ENCODE peak calls at places on chromosomes 1 and 21, in five cellular contexts. V, F, B, O and P are unnamed samples.
A peak's percentile ranks its signal among the peaks of the same experiment; 100 is the strongest.

GRCh38 chr1:212139526-212140137 is 104.1 kb downstream of the DTL start:
- DNase-seq in V (no peak), F (no peak), B (no peak), O (no peak), P (no peak)

GRCh38 chr1:224271106-224271505 is 58.9 kb downstream of the NVL start:
- DNase-seq in V (no peak), F (no peak), B (no peak), O (no peak), P (no peak)

GRCh38 chr21:34027727-34028461 is 45.5 kb upstream of the MRPS6 start:
- DNase-seq in V (no peak), F (no peak), B (no peak), O (no peak), P (no peak)

GRCh38 chr1:64675718-64676345 is 69.0 kb upstream of the RAVER2 start:
- DNase-seq in V (no peak), F (no peak), B (peak; percentile 61), O (no peak), P (no peak)

GRCh38 chr1:112743174-112744018 is 28.3 kb upstream of the PPM1J start:
- DNase-seq in V (no peak), F (no peak), B (no peak), O (no peak), P (no peak)

GRCh38 chr1:192737311-192737710 is 71.5 kb upstream of the RGS2 start:
- DNase-seq in V (no peak), F (no peak), B (peak; percentile 47), O (no peak), P (no peak)

GRCh38 chr1:53390736-53391135 is 62.9 kb upstream of the LRP8 start:
- DNase-seq in V (no peak), F (no peak), B (no peak), O (no peak), P (no peak)

GRCh38 chr1:53122847-53123461 is 19.5 kb downstream of the SLC1A7 start:
- DNase-seq in V (no peak), F (no peak), B (no peak), O (no peak), P (no peak)

GRCh38 chr1:184032306-184033135 is 5.0 kb downstream of the COLGALT2 start:
- DNase-seq in V (no peak), F (no peak), B (no peak), O (no peak), P (no peak)

GRCh38 chr1:196357913-196358312 is 250.3 kb downstream of the KCNT2 start:
- DNase-seq in V (no peak), F (no peak), B (no peak), O (no peak), P (no peak)

GRCh38 chr21:39581414-39581813 is 31.3 kb upstream of the B3GALT5 start:
- DNase-seq in V (no peak), F (no peak), B (no peak), O (no peak), P (no peak)

GRCh38 chr1:145961109-145961424 is 3.2 kb upstream of the LIX1L start:
- DNase-seq in V (peak; percentile 37), F (no peak), B (no peak), O (no peak), P (no peak)
- H3K36me3 ChIP-seq in V (no peaks in the 10 kb centered on the region), F (no peaks in the 10 kb centered on the region), B (peaks cover 1% of the 10 kb centered on the region), O (no peaks in the 10 kb centered on the region), P (no peaks in the 10 kb centered on the region)

GRCh38 chr1:207801819-207802218 is 50.0 kb downstream of the CD46 start:
- DNase-seq in V (no peak), F (no peak), B (no peak), O (no peak), P (no peak)

GRCh38 chr1:207805841-207806421 is 54.1 kb downstream of the CD46 start:
- DNase-seq in V (peak; percentile 88), F (peak; percentile 91), B (peak; percentile 96), O (no peak), P (no peak)

GRCh38 chr1:207804746-207805468 is 53.1 kb downstream of the CD46 start:
- DNase-seq in V (no peak), F (no peak), B (no peak), O (no peak), P (no peak)

GRCh38 chr1:207806531-207807394 is 54.9 kb downstream of the CD46 start:
- DNase-seq in V (no peak), F (peak; percentile 79), B (peak; percentile 25), O (no peak), P (no peak)

GRCh38 chr1:207803678-207804077 is 51.8 kb downstream of the CD46 start:
- DNase-seq in V (no peak), F (no peak), B (no peak), O (no peak), P (no peak)
- H3K36me3 ChIP-seq in V (peaks cover 87% of the 10 kb centered on the region), F (no peaks in the 10 kb centered on the region), B (peaks cover 17% of the 10 kb centered on the region), O (peaks cover 10% of the 10 kb centered on the region), P (no peaks in the 10 kb centered on the region)

GRCh38 chr1:160284220-160284781 is 632 bp downstream of the PEX19 start:
- DNase-seq in V (no peak), F (peak; percentile 60), B (peak; percentile 92), O (no peak), P (no peak)
- H3K36me3 ChIP-seq in V (peaks cover 50% of the 10 kb centered on the region), F (peaks cover 14% of the 10 kb centered on the region), B (peaks cover 14% of the 10 kb centered on the region), O (peaks cover 58% of the 10 kb centered on the region), P (peaks cover 32% of the 10 kb centered on the region)

GRCh38 chr1:180639871-180640270 is 8.0 kb downstream of the XPR1 start:
- DNase-seq in V (no peak), F (no peak), B (no peak), O (no peak), P (no peak)
- H3K36me3 ChIP-seq in V (no peaks in the 10 kb centered on the region), F (no peaks in the 10 kb centered on the region), B (no peaks in the 10 kb centered on the region), O (peaks cover 3% of the 10 kb centered on the region), P (no peaks in the 10 kb centered on the region)

GRCh38 chr1:2399890-2400575 is 8.4 kb downstream of the RER1 start:
- DNase-seq in V (no peak), F (no peak), B (no peak), O (no peak), P (no peak)
- H3K36me3 ChIP-seq in V (peaks cover 96% of the 10 kb centered on the region), F (peaks cover 40% of the 10 kb centered on the region), B (peaks cover 54% of the 10 kb centered on the region), O (peaks cover 92% of the 10 kb centered on the region), P (peaks cover 72% of the 10 kb centered on the region)

GRCh38 chr1:43961692-43962091 is 8.1 kb upstream of the DPH2 start:
- DNase-seq in V (no peak), F (no peak), B (no peak), O (no peak), P (no peak)
- H3K36me3 ChIP-seq in V (peaks cover 100% of the 10 kb centered on the region), F (peaks cover 14% of the 10 kb centered on the region), B (peaks cover 20% of the 10 kb centered on the region), O (peaks cover 87% of the 10 kb centered on the region), P (no peaks in the 10 kb centered on the region)

GRCh38 chr1:228884615-228885566 is 149.6 kb downstream of the RHOU start:
- DNase-seq in V (no peak), F (no peak), B (no peak), O (no peak), P (no peak)

GRCh38 chr1:228883535-228883934 is 148.3 kb downstream of the RHOU start:
- DNase-seq in V (no peak), F (no peak), B (no peak), O (no peak), P (no peak)

GRCh38 chr1:228882785-228883450 is 147.6 kb downstream of the RHOU start:
- DNase-seq in V (no peak), F (no peak), B (no peak), O (no peak), P (no peak)

GRCh38 chr1:228884196-228884595 is 148.9 kb downstream of the RHOU start:
- DNase-seq in V (no peak), F (no peak), B (no peak), O (no peak), P (no peak)

DNA sequence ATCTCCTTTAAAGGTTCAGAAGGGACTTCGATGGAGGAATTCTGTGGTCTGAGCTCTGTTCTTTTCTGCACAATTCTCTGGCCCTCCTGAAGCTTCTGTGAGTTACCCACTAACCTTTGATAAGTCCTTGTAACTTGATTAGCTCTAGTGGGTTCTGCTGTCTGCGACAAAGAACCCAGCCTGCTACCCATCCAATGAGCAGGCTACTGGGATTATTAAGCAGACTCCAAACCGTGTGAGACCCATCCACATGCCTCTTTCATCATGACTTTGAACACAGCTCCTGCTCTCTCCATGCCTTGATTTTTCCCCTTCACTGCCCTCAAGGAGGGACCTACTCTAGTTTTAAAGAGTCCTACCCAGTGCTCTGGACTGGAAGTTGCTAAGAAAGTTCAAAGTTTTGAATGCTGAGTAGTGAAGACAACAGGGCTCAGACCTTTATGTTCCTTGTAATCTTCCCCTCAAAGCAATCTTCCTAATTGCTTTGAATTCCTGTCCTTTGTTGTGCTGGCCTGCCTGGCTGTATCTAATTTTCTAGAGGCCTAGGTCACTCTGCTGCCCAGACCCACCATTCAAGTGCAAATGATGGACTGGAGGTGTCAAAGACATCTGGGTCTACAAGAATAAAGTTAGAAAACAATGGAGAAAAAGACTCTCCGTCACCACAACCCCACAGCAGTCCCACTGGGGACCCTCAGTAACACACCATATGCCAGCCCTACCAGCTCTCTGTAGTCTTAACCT is 146.9 kb downstream of the RHOU start:
- DNase-seq in V (no peak), F (no peak), B (no peak), O (peak; percentile 86), P (no peak)
- H3K36me3 ChIP-seq in V (no peaks in the 10 kb centered on the region), F (no peaks in the 10 kb centered on the region), B (no peaks in the 10 kb centered on the region), O (no peaks in the 10 kb centered on the region), P (no peaks in the 10 kb centered on the region)